ENCODE peak calls at places on chromosomes 6 and 20, in eight cellular contexts. U is stimulated activated CD4-positive, alpha-beta T cell treated with anti-CD3 and anti-CD28 coated beads, Interleukin-2, amount 100 ng/mL, for 24 hours; F is psoas muscle; J is lung; I is AG08395; Z is GM06990; A is NCI-H187; Q is NCI-H748 treated with DMSO at 0.1 percent for 48 hours. D is an unnamed sample.

GRCh38 chr6:88547768-88548167 is 381.6 kb upstream of the CNR1 start:
- DNase-seq in U (no peak), F (no peak), J (no peak), I (no peak), Z (no peak), A (no peak), Q (no peak), D (no peak)

GRCh38 chr6:15800821-15801617 is 138.2 kb upstream of the DTNBP1 start:
- DNase-seq in U (no peak), F (no peak), J (no peak), I (no peak), Z (no peak), A (no peak), Q (no peak), D (no peak)

GRCh38 chr6:113642714-113643442 is 214.3 kb upstream of the MARCKS start:
- DNase-seq in U (no peak), F (no peak), J (peak), I (no peak), Z (peak), A (peak), Q (peak), D (no peak)

GRCh38 chr6:3751730-3752537 is 421 bp upstream of the PXDC1 start:
- DNase-seq in U (peak), F (peak), J (peak), I (peak), Z (peak), A (no peak), Q (peak), D (peak)

GRCh38 chr20:58608096-58608840 is 42.8 kb upstream of the STX16 start:
- DNase-seq in U (no peak), F (peak), J (no peak), I (no peak), Z (no peak), A (no peak), Q (no peak), D (no peak)

GRCh38 chr6:35317483-35318199 is 20.0 kb downstream of the DEF6 start:
- DNase-seq in U (no peak), F (no peak), J (no peak), I (no peak), Z (no peak), A (no peak), Q (peak), D (no peak)

GRCh38 chr20:45293041-45294002 is 13.3 kb upstream of the RBPJL start:
- DNase-seq in U (peak), F (peak), J (peak), I (peak), Z (peak), A (no peak), Q (peak), D (peak)

GRCh38 chr6:170358496-170358895 is 51.9 kb downstream of the FAM120B start:
- DNase-seq in U (no peak), F (no peak), J (no peak), I (no peak), Z (no peak), A (no peak), Q (no peak), D (no peak)

GRCh38 chr6:111871725-111872520 is 1.3 kb downstream of the FYN start:
- DNase-seq in U (no peak), F (no peak), J (no peak), I (peak), Z (no peak), A (no peak), Q (peak), D (peak)

GRCh38 chr20:58045156-58045555 is 183.3 kb downstream of the ANKRD60 start:
- DNase-seq in U (no peak), F (no peak), J (peak), I (no peak), Z (no peak), A (no peak), Q (no peak), D (no peak)

GRCh38 chr6:112626468-112627082 is 279.4 kb downstream of the RFPL4B start:
- DNase-seq in U (no peak), F (no peak), J (no peak), I (peak), Z (peak), A (no peak), Q (no peak), D (no peak)

GRCh38 chr6:1082040-1082935 is 229.6 kb upstream of the FOXQ1 start:
- DNase-seq in U (no peak), F (no peak), J (no peak), I (peak), Z (no peak), A (no peak), Q (no peak), D (no peak)

GRCh38 chr6:156189195-156189594 is 588.0 kb upstream of the ARID1B start:
- DNase-seq in U (no peak), F (no peak), J (no peak), I (no peak), Z (no peak), A (no peak), Q (no peak), D (no peak)

GRCh38 chr6:54646069-54646468 is 200.5 kb upstream of the FAM83B start:
- DNase-seq in U (no peak), F (no peak), J (no peak), I (no peak), Z (no peak), A (peak), Q (no peak), D (no peak)

GRCh38 chr6:32615885-32616532 is 21.2 kb upstream of the HLA-DQA1 start:
- DNase-seq in U (no peak), F (no peak), J (no peak), I (no peak), Z (no peak), A (no peak), Q (no peak), D (no peak)

D was measured in stimulated activated naive CD4-positive, alpha-beta T cell treated with Interleukin-2 at 50 U/mL for 16 hours.